ENCODE peak calls at places on chromosomes 4 and X, in four cellular contexts. L is T-helper 2 cell; Y is CD4-positive, alpha-beta memory T cell; H is T1000. O is an unnamed sample.

GRCh38 chr4:139665690-139666529 is at the start of gene MGST2:
- DNase-seq in H (no peak), L (no peak), Y (peak), O (peak)

GRCh38 chr4:81648576-81649272 is 177.0 kb upstream of the RASGEF1B start:
- DNase-seq in L (no peak), Y (peak), H (no peak), O (no peak)

GRCh38 chrX:105865709-105866108 is 43.4 kb downstream of the NRK start:
- DNase-seq in H (no peak), Y (no peak), L (no peak), O (no peak)

GRCh38 chr4:72909461-72909860 is 160.1 kb downstream of the COX18 start:
- DNase-seq in Y (no peak), L (no peak), H (no peak), O (peak)

GRCh38 chr4:168574581-168575295 is 77.9 kb downstream of the PALLD start:
- DNase-seq in Y (no peak), H (no peak), L (no peak), O (peak)

GRCh38 chr4:30754021-30754420 is 33.9 kb downstream of the PCDH7 start:
- DNase-seq in H (no peak), L (no peak), Y (no peak), O (no peak)

GRCh38 chr4:15914291-15914690 is 24.2 kb downstream of the FGFBP1 start:
- DNase-seq in Y (no peak), H (no peak), L (no peak), O (peak)

GRCh38 chr4:118279920-118280432 is 72.8 kb downstream of the PRSS12 start:
- DNase-seq in H (no peak), Y (no peak), L (no peak), O (no peak)

O was measured in RPMI7951.